ENCODE peak calls at places on chromosome 3, in eight cellular contexts. R is uterus, W is right lobe of liver, J is fibroblast of lung, O is endothelial cell of umbilical vein, V is lower lobe of right lung, A is psoas muscle, Q is heart left ventricle. N is an unnamed sample.

GRCh38 chr3:12963869-12964712 is 109.1 kb downstream of the IQSEC1 start:
- DNase-seq in R (no peak), W (no peak), J (peak; percentile 60), O (peak; percentile 70), V (no peak), A (peak; percentile 46), Q (no peak), N (no peak)

GRCh38 chr3:133855772-133856171 is 39.9 kb downstream of the RAB6B start:
- DNase-seq in R (no peak), W (no peak), J (no peak), O (no peak), V (no peak), A (no peak), Q (no peak), N (no peak)

GRCh38 chr3:148379763-148380162 is 317.9 kb upstream of the AGTR1 start:
- DNase-seq in R (no peak), W (no peak), J (peak; percentile 81), O (peak; percentile 58), V (no peak), A (no peak), Q (no peak), N (no peak)

GRCh38 chr3:53581671-53582070 is 87.3 kb downstream of the CACNA1D start:
- DNase-seq in R (no peak), W (no peak), J (no peak), O (no peak), V (no peak), A (no peak), Q (no peak), N (no peak)

GRCh38 chr3:76872999-76873398 is 166.9 kb upstream of the ROBO2 start:
- DNase-seq in R (no peak), W (no peak), J (no peak), O (no peak), V (no peak), A (no peak), Q (no peak), N (no peak)

GRCh38 chr3:125107384-125107783 is 51.6 kb upstream of the HEG1 start:
- DNase-seq in R (no peak), W (no peak), J (no peak), O (no peak), V (no peak), A (no peak), Q (no peak), N (no peak)

GRCh38 chr3:73762855-73763254 is 138.1 kb upstream of the PDZRN3 start:
- DNase-seq in R (no peak), W (no peak), J (no peak), O (no peak), V (no peak), A (no peak), Q (no peak), N (no peak)

GRCh38 chr3:112734718-112735350 is 93.9 kb upstream of the CCDC80 start:
- DNase-seq in R (peak; percentile 52), W (no peak), J (peak; percentile 82), O (peak; percentile 77), V (no peak), A (no peak), Q (peak; percentile 49), N (peak; percentile 63)

GRCh38 chr3:10848261-10848660 is 32.2 kb downstream of the SLC6A11 start:
- DNase-seq in R (no peak), W (no peak), J (no peak), O (no peak), V (no peak), A (no peak), Q (no peak), N (no peak)

GRCh38 chr3:191987951-191988350 is 527.0 kb downstream of the PYDC2 start:
- DNase-seq in R (no peak), W (no peak), J (no peak), O (no peak), V (no peak), A (no peak), Q (no peak), N (no peak)

GRCh38 chr3:196694202-196694638 is 17.8 kb downstream of the CEP19 start:
- DNase-seq in R (no peak), W (no peak), J (peak; percentile 24), O (no peak), V (no peak), A (no peak), Q (no peak), N (no peak)

GRCh38 chr3:194841515-194841841 is 155.8 kb downstream of the FAM43A start:
- DNase-seq in R (no peak), W (no peak), J (no peak), O (no peak), V (no peak), A (no peak), Q (no peak), N (no peak)

GRCh38 chr3:146139586-146140110 is 21.3 kb downstream of the PLOD2 start:
- DNase-seq in R (no peak), W (no peak), J (no peak), O (no peak), V (no peak), A (no peak), Q (no peak), N (no peak)

DNA sequence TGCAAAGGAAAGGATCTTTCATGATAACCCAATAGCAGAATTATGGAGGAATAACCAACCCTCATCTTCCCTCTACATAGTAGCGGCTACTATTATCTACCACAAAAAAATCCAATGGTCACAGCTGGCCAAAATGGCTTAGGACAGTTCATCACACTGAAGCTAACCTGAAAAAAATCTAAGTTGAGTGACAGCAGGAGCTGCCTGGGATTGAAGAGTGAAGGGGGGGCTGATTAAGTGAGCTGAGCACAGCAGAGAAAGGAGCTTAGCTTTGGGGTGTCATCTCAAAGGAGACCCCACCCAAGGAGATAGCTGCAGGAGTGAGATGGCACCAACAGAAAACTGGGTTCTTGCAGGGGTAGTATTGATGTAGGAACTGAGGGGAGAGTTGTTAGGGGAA is 33.6 kb downstream of the CCNL1 start:
- DNase-seq in R (no peak), W (no peak), J (no peak), O (no peak), V (no peak), A (no peak), Q (no peak), N (no peak)
- H3K27ac ChIP-seq in R (peak overlapping the region; percentile 88), W (no peak overlapping the region), J (no peak overlapping the region), O (no peak overlapping the region), V (no peak overlapping the region), A (no peak overlapping the region), Q (no peak overlapping the region), N (no peak overlapping the region)

DNA sequence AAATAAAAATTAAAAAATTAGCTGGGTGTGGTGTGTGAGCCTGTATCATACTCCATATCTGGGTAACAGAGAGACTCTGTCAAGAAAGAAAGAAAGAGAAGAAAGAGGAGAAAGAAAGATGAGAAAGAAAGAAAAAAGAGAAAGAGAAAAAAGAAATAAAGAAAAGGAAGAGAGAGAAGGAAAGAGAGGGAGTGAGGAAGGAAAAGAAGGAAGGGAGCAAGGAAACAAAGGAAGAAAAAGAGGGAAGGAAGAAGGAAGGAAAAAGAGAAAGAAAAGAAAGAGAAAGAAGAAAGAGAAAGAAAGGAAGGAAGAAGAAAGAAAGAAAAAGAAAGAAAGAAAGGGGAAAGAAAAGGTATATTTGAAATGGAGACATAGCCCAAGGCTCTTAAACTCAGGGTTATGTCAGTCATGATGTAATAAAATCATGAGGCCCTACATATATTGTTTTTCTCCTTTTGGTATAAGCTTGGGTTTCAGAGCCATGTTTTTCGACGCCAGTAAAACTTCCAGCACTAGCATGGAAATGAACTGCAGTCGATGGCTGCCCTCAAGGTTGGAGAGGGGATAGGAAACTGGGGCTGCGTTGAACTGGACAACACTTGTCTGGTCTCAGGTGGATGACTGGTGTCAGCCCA is 38.0 kb upstream of the RFTN1 start:
- DNase-seq in R (no peak), W (no peak), J (no peak), O (no peak), V (no peak), A (no peak), Q (no peak), N (no peak)
- TF ChIP-seq CTCF in R (no peak), W (no peak), J (no peak), O (no peak), V (no peak), A (no peak), Q (no peak), N (no peak)

GRCh38 chr3:440826-441225 is 244.3 kb downstream of the CHL1 start:
- DNase-seq in R (no peak), W (no peak), J (no peak), O (no peak), V (no peak), A (no peak), Q (no peak), N (no peak)

GRCh38 chr3:435161-435560 is 238.6 kb downstream of the CHL1 start:
- DNase-seq in R (no peak), W (no peak), J (no peak), O (no peak), V (no peak), A (no peak), Q (no peak), N (no peak)

GRCh38 chr3:430186-430585 is 233.6 kb downstream of the CHL1 start:
- DNase-seq in R (no peak), W (no peak), J (no peak), O (no peak), V (no peak), A (no peak), Q (no peak), N (no peak)

DNA sequence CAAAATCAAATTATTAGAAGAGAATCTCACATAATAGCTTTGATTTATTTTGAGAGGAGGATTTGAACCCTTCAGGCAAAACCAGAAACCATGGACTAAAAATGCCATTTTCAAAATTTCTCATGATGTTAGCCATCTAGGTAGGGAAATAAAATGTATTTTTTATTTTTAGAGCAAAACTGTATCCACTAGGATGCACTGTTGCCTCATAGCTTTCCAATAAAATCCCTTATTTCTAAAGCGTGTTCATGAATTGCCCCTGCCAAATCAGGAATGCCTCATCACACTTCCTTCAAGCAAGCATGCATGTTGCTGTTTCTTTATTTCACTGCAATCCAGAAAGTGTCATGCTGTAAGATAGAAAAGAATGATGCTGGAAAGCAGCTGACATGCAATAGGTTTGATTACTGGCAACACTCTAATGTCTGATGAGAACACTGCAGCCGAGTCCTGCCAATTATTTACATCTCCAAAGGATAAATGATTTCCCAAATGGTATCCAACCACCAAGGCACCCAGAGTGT is 239.5 kb downstream of the CHL1 start:
- DNase-seq in R (no peak), W (no peak), J (no peak), O (no peak), V (no peak), A (no peak), Q (no peak), N (no peak)
- H3K27me3 ChIP-seq in R (no peaks in the 10 kb centered on the region), W (no peaks in the 10 kb centered on the region), J (no peaks in the 10 kb centered on the region), O (no peaks in the 10 kb centered on the region), V (no peaks in the 10 kb centered on the region), A (no peaks in the 10 kb centered on the region), Q (no peaks in the 10 kb centered on the region), N (no peaks in the 10 kb centered on the region)

GRCh38 chr3:149659173-149659468 is 1.3 kb upstream of the WWTR1 start:
- DNase-seq in R (peak; percentile 69), W (no peak), J (peak; percentile 52), O (no peak), V (peak; percentile 52), A (no peak), Q (no peak), N (no peak)

GRCh38 chr3:149658444-149659172 is 783 bp upstream of the WWTR1 start:
- DNase-seq in R (peak; percentile 86), W (peak; percentile 80), J (peak; percentile 89), O (peak; percentile 84), V (peak; percentile 76), A (peak; percentile 77), Q (peak; percentile 89), N (no peak)

GRCh38 chr3:149655826-149656599 is 1.8 kb downstream of the WWTR1 start:
- DNase-seq in R (no peak), W (no peak), J (peak; percentile 42), O (peak; percentile 50), V (no peak), A (no peak), Q (no peak), N (no peak)

GRCh38 chr3:149657458-149657795 is 398 bp downstream of the WWTR1 start:
- DNase-seq in R (peak; percentile 81), W (no peak), J (peak; percentile 70), O (no peak), V (peak; percentile 57), A (peak; percentile 64), Q (peak; percentile 56), N (no peak)

GRCh38 chr3:149657796-149658443 is at the start of gene WWTR1:
- DNase-seq in R (peak; percentile 98), W (peak; percentile 96), J (peak; percentile 95), O (peak; percentile 97), V (peak; percentile 93), A (peak; percentile 91), Q (peak; percentile 97), N (peak; percentile 1)
- H3K27ac ChIP-seq in R (peak within 1 kb of the TSS; percentile 98), W (peak within 1 kb of the TSS; percentile 96), J (peak within 1 kb of the TSS; percentile 93), O (peak within 1 kb of the TSS; percentile 85), V (peak within 1 kb of the TSS; percentile 96), A (peak within 1 kb of the TSS; percentile 90), Q (peak within 1 kb of the TSS; percentile 100), N (no peak within 1 kb of the TSS)